ENCODE peak calls at places on chromosome 7, in ten cellular contexts. H is A549; V is endodermal cell; U is left ventricle myocardium inferior; G is left lung; X is psoas muscle; W is CD4-positive, alpha-beta T cell; P is upper lobe of left lung; D is fibroblast of lung; M is hepatocyte. C is an unnamed sample. For H3K9me3, the result is how much of the 10 kb centered on the place peaks cover.

GRCh38 chr7:17043012-17043877 is 161.5 kb upstream of the AGR3 start:
- DNase-seq in H (peak), V (no peak), U (no peak), G (no peak), X (no peak), W (no peak), P (no peak), D (peak), M (no peak), C (no peak)

GRCh38 chr7:107122483-107122882 is 46.3 kb upstream of the HBP1 start:
- DNase-seq in H (peak), V (no peak), U (no peak), G (no peak), X (no peak), W (no peak), P (no peak), D (no peak), M (peak), C (no peak)

GRCh38 chr7:151895008-151895661 is 18.2 kb upstream of the PRKAG2 start:
- DNase-seq in H (no peak), V (peak), U (no peak), G (no peak), X (no peak), W (no peak), P (peak), D (no peak), M (no peak), C (peak)

GRCh38 chr7:37956791-37957190 is 36.4 kb downstream of the EPDR1 start:
- DNase-seq in H (no peak), V (no peak), U (no peak), G (no peak), X (no peak), W (no peak), P (no peak), D (peak), M (no peak), C (no peak)

GRCh38 chr7:20403356-20403755 is 72.7 kb downstream of the ITGB8 start:
- DNase-seq in H (no peak), V (no peak), U (peak), G (no peak), X (peak), W (no peak), P (no peak), D (no peak), M (no peak), C (no peak)

GRCh38 chr7:102978280-102978679 is 65.5 kb downstream of the LRRC17 start:
- DNase-seq in H (peak), V (peak), U (no peak), G (peak), X (no peak), W (no peak), P (no peak), D (peak), M (peak), C (peak)

GRCh38 chr7:3381073-3381685 is 80.1 kb downstream of the SDK1 start:
- DNase-seq in H (no peak), V (no peak), U (no peak), G (no peak), X (no peak), W (no peak), P (no peak), D (no peak), M (no peak), C (no peak)

GRCh38 chr7:70355591-70356323 is 757.5 kb downstream of the AUTS2 start:
- DNase-seq in H (no peak), V (no peak), U (no peak), G (no peak), X (no peak), W (no peak), P (no peak), D (no peak), M (no peak), C (no peak)

GRCh38 chr7:96624954-96625353 is 84.7 kb downstream of the SEM1 start:
- DNase-seq in H (no peak), V (peak), U (no peak), G (no peak), X (no peak), W (no peak), P (no peak), D (no peak), M (no peak), C (no peak)

GRCh38 chr7:97342512-97342911 is 225.0 kb downstream of the SDHAF3 start:
- DNase-seq in H (peak), V (no peak), U (no peak), G (no peak), X (no peak), W (no peak), P (no peak), D (no peak), M (peak), C (peak)

GRCh38 chr7:100016209-100016901 is 959 bp downstream of the ZKSCAN1 start:
- DNase-seq in H (no peak), V (no peak), U (no peak), G (no peak), X (no peak), W (no peak), P (no peak), D (peak), M (peak), C (peak)

GRCh38 chr7:80918909-80919721 is at the start of gene SEMA3C:
- DNase-seq in H (peak), V (peak), U (peak), G (peak), X (peak), W (no peak), P (peak), D (peak), M (peak), C (peak)

GRCh38 chr7:3559178-3559765 is 258.2 kb downstream of the SDK1 start:
- DNase-seq in H (peak), V (no peak), U (no peak), G (no peak), X (no peak), W (no peak), P (no peak), D (peak), M (peak), C (peak)

GRCh38 chr7:106563466-106564150 is 97.3 kb downstream of the CCDC71L start:
- DNase-seq in H (no peak), V (no peak), U (no peak), G (no peak), X (no peak), W (no peak), P (no peak), D (no peak), M (peak), C (no peak)

GRCh38 chr7:542935-543789 is 23.5 kb upstream of the PDGFA start:
- DNase-seq in H (peak), V (no peak), U (no peak), G (peak), X (peak), W (no peak), P (peak), D (peak), M (peak), C (no peak)

GRCh38 chr7:129739427-129739826 is 127.9 kb downstream of the NRF1 start:
- DNase-seq in H (no peak), V (no peak), U (no peak), G (no peak), X (peak), W (no peak), P (no peak), D (peak), M (peak), C (no peak)

GRCh38 chr7:103524042-103524907 is 78.3 kb upstream of the SLC26A5 start:
- DNase-seq in H (peak), V (no peak), U (no peak), G (no peak), X (no peak), W (no peak), P (no peak), D (peak), M (peak), C (peak)

GRCh38 chr7:146185844-146186243 is 69.2 kb downstream of the CNTNAP2 start:
- DNase-seq in H (no peak), V (no peak), U (no peak), G (no peak), X (no peak), W (no peak), P (no peak), D (no peak), M (no peak), C (no peak)

GRCh38 chr7:2732959-2733584 is 45.1 kb downstream of the AMZ1 start:
- DNase-seq in H (no peak), V (no peak), U (peak), G (peak), X (peak), W (no peak), P (no peak), D (peak), M (peak), C (peak)

GRCh38 chr7:100875356-100875751 is 451 bp downstream of the SRRT start:
- DNase-seq in H (no peak), V (no peak), U (peak), G (no peak), X (no peak), W (no peak), P (no peak), D (no peak), M (peak), C (peak)

GRCh38 chr7:35249537-35249907 is 4.4 kb downstream of the TBX20 start:
- DNase-seq in H (no peak), V (peak), U (peak), G (no peak), X (no peak), W (no peak), P (no peak), D (no peak), M (no peak), C (no peak)

GRCh38 chr7:31271641-31272405 is 68.7 kb downstream of the NEUROD6 start:
- DNase-seq in H (no peak), V (no peak), U (no peak), G (no peak), X (no peak), W (no peak), P (no peak), D (no peak), M (no peak), C (no peak)

GRCh38 chr7:71145906-71146901 is 14.3 kb downstream of the GALNT17 start:
- DNase-seq in H (no peak), V (peak), U (no peak), G (no peak), X (no peak), W (no peak), P (no peak), D (no peak), M (no peak), C (no peak)

GRCh38 chr7:106768324-106768751 is 96.7 kb upstream of the PIK3CG start:
- DNase-seq in H (no peak), V (no peak), U (no peak), G (no peak), X (no peak), W (no peak), P (no peak), D (peak), M (no peak), C (no peak)

GRCh38 chr7:78736548-78736947 is 716.9 kb downstream of the MAGI2 start:
- DNase-seq in H (no peak), V (no peak), U (no peak), G (no peak), X (no peak), W (no peak), P (no peak), D (no peak), M (no peak), C (no peak)

GRCh38 chr7:84204655-84205054 is 10.1 kb upstream of the SEMA3A start:
- DNase-seq in H (no peak), V (no peak), U (no peak), G (no peak), X (no peak), W (no peak), P (no peak), D (peak), M (no peak), C (no peak)

GRCh38 chr7:966291-967069 is 8.9 kb downstream of the COX19 start:
- DNase-seq in H (no peak), V (no peak), U (no peak), G (peak), X (peak), W (no peak), P (no peak), D (no peak), M (no peak), C (no peak)

GRCh38 chr7:100826546-100827329 is 585 bp downstream of the EPHB4 start:
- DNase-seq in H (no peak), V (peak), U (no peak), G (no peak), X (peak), W (no peak), P (no peak), D (peak), M (no peak), C (peak)

GRCh38 chr7:520503-521161 is 986 bp upstream of the PDGFA start:
- DNase-seq in H (no peak), V (peak), U (no peak), G (no peak), X (no peak), W (no peak), P (peak), D (peak), M (peak), C (no peak)

GRCh38 chr7:1611708-1612241 is 41.9 kb upstream of the PSMG3 start:
- DNase-seq in H (peak), V (no peak), U (no peak), G (peak), X (no peak), W (no peak), P (no peak), D (peak), M (peak), C (peak)

GRCh38 chr7:131726680-131727079 is 170.3 kb upstream of the PODXL start:
- DNase-seq in H (no peak), V (no peak), U (no peak), G (no peak), X (no peak), W (no peak), P (no peak), D (no peak), M (no peak), C (no peak)

GRCh38 chr7:25098096-25099046 is 26.7 kb downstream of the CYCS start:
- DNase-seq in H (peak), V (peak), U (no peak), G (no peak), X (peak), W (peak), P (no peak), D (peak), M (peak), C (peak)

GRCh38 chr7:124879771-124880170 is 49.9 kb downstream of the POT1 start:
- DNase-seq in H (no peak), V (no peak), U (no peak), G (no peak), X (no peak), W (no peak), P (no peak), D (no peak), M (no peak), C (no peak)

GRCh38 chr7:91872069-91872468 is 8.4 kb downstream of the MTERF1 start:
- DNase-seq in H (no peak), V (no peak), U (no peak), G (no peak), X (no peak), W (no peak), P (no peak), D (no peak), M (no peak), C (no peak)

GRCh38 chr7:87060288-87060537 is 759 bp upstream of the ELAPOR2 start:
- DNase-seq in H (no peak), V (no peak), U (no peak), G (no peak), X (no peak), W (no peak), P (no peak), D (no peak), M (no peak), C (no peak)

GRCh38 chr7:64035388-64035787 is 9.8 kb upstream of the ZNF727 start:
- DNase-seq in H (no peak), V (no peak), U (no peak), G (no peak), X (no peak), W (no peak), P (no peak), D (no peak), M (no peak), C (no peak)

GRCh38 chr7:64037095-64037494 is 8.1 kb upstream of the ZNF727 start:
- DNase-seq in H (no peak), V (no peak), U (peak), G (peak), X (no peak), W (no peak), P (peak), D (no peak), M (no peak), C (no peak)
- H3K9me3 ChIP-seq in H (under half), V (half or more), U (half or more), G (half or more), X (under half), W (under half), P (under half), D (under half), M (under half), C (under half)

GRCh38 chr7:27960415-27960814 is 220.2 kb downstream of the JAZF1 start:
- DNase-seq in H (no peak), V (no peak), U (no peak), G (no peak), X (no peak), W (no peak), P (no peak), D (no peak), M (no peak), C (no peak)
- H3K9me3 ChIP-seq in H (under half), V (under half), U (under half), G (under half), X (under half), W (under half), P (under half), D (under half), M (under half), C (under half)

GRCh38 chr7:158270106-158270775 is 317.4 kb downstream of the PTPRN2 start:
- DNase-seq in H (no peak), V (no peak), U (no peak), G (peak), X (no peak), W (no peak), P (peak), D (no peak), M (no peak), C (no peak)
- H3K9me3 ChIP-seq in H (under half), V (half or more), U (under half), G (under half), X (under half), W (under half), P (under half), D (under half), M (under half), C (under half)

DNA sequence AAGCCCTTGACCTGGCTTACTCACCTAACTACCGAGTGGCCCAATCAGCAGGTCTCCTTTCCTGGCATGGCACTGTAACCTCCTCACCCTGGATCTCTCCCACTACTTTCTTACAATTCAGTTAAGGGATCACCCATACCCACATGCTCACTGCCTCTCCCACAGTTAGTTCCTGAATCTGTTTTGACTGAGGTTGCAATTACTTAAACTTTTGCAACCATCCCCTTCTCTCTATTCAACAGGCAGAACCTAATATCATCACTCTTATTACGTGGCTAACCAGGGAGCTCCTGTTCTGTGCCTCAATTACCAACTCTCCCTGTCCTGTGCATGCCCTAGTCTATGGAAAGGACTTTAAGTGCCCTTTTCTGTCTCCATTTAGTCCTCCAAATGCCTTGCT is 84.2 kb upstream of the IKZF1 start:
- DNase-seq in H (no peak), V (no peak), U (no peak), G (no peak), X (no peak), W (no peak), P (no peak), D (no peak), M (no peak), C (no peak)
- H3K9me3 ChIP-seq in H (under half), V (under half), U (under half), G (under half), X (under half), W (under half), P (under half), D (under half), M (under half), C (under half)

GRCh38 chr7:157898802-157899201 is 562.0 kb downstream of the DNAJB6 start:
- DNase-seq in H (no peak), V (peak), U (no peak), G (peak), X (no peak), W (no peak), P (no peak), D (no peak), M (no peak), C (no peak)

GRCh38 chr7:157903715-157904114 is 566.9 kb downstream of the DNAJB6 start:
- DNase-seq in H (no peak), V (peak), U (no peak), G (peak), X (no peak), W (no peak), P (no peak), D (no peak), M (no peak), C (no peak)

GRCh38 chr7:157900011-157900410 is 563.2 kb downstream of the DNAJB6 start:
- DNase-seq in H (no peak), V (peak), U (no peak), G (peak), X (no peak), W (no peak), P (no peak), D (no peak), M (no peak), C (no peak)

GRCh38 chr7:157903296-157903695 is 566.5 kb downstream of the DNAJB6 start:
- DNase-seq in H (no peak), V (no peak), U (no peak), G (no peak), X (no peak), W (no peak), P (no peak), D (no peak), M (no peak), C (no peak)

GRCh38 chr7:157901166-157901565 is 564.4 kb downstream of the DNAJB6 start:
- DNase-seq in H (no peak), V (peak), U (no peak), G (peak), X (no peak), W (no peak), P (no peak), D (no peak), M (no peak), C (no peak)
- H3K9me3 ChIP-seq in H (under half), V (half or more), U (under half), G (under half), X (under half), W (under half), P (under half), D (under half), M (under half), C (under half)

GRCh38 chr7:159158888-159159405 is 14.3 kb upstream of the VIPR2 start:
- DNase-seq in H (no peak), V (no peak), U (no peak), G (no peak), X (no peak), W (no peak), P (no peak), D (no peak), M (no peak), C (no peak)
- H3K9me3 ChIP-seq in H (under half), V (under half), U (under half), G (under half), X (under half), W (under half), P (under half), D (under half), M (under half), C (under half)

GRCh38 chr7:13949450-13949849 is 40.0 kb downstream of the ETV1 start:
- DNase-seq in H (no peak), V (no peak), U (no peak), G (no peak), X (no peak), W (no peak), P (no peak), D (no peak), M (peak), C (peak)

GRCh38 chr7:13946181-13946580 is 43.3 kb downstream of the ETV1 start:
- DNase-seq in H (no peak), V (no peak), U (no peak), G (no peak), X (no peak), W (no peak), P (no peak), D (peak), M (no peak), C (no peak)

GRCh38 chr7:13945670-13946069 is 43.8 kb downstream of the ETV1 start:
- DNase-seq in H (no peak), V (no peak), U (no peak), G (no peak), X (no peak), W (no peak), P (no peak), D (peak), M (no peak), C (no peak)

GRCh38 chr7:13948019-13948781 is 41.3 kb downstream of the ETV1 start:
- DNase-seq in H (no peak), V (no peak), U (no peak), G (no peak), X (no peak), W (no peak), P (no peak), D (peak), M (no peak), C (no peak)

GRCh38 chr7:13947535-13947934 is 41.9 kb downstream of the ETV1 start:
- DNase-seq in H (no peak), V (no peak), U (no peak), G (no peak), X (no peak), W (no peak), P (no peak), D (no peak), M (no peak), C (no peak)
- H3K9me3 ChIP-seq in H (under half), V (under half), U (under half), G (under half), X (under half), W (under half), P (under half), D (under half), M (under half), C (under half)

GRCh38 chr7:23710000-23710399 is at the start of gene STK31:
- DNase-seq in H (no peak), V (no peak), U (no peak), G (peak), X (no peak), W (no peak), P (peak), D (no peak), M (no peak), C (no peak)
- H3K9me3 ChIP-seq in H (under half), V (under half), U (under half), G (under half), X (under half), W (under half), P (under half), D (under half), M (under half), C (under half)

DNA sequence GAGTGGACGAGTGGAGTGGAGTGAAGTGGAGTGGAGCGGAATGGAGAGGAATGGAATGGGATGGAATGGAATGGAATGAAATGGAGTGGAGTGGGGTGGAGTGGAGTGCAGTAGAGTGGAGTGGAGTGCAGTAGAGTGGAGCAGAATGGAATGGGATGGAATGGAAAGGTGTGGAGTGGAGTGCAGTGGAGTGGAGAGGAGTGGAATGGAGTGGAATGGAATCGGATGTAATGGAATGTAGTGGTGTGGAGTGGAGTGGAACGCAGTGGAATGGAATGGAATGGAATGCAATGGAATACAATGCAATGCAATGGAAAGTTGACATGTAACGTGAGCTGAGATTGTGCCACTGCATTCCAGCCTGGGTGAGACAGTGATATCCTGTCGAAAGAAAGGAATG is 46.4 kb downstream of the ZNF716 start:
- DNase-seq in H (no peak), V (no peak), U (no peak), G (no peak), X (no peak), W (no peak), P (no peak), D (no peak), M (no peak), C (no peak)
- H3K9me3 ChIP-seq in H (under half), V (half or more), U (half or more), G (half or more), X (under half), W (under half), P (under half), D (under half), M (under half), C (under half)

C was measured in small intestine.